ENCODE peak calls at places on chromosomes 6 and 20, in eight cellular contexts. One of them, this sample, is unnamed.

GRCh38 chr6:75481394-75481793 is 12.2 kb downstream of the FILIP1 start:
- DNase-seq in left ventricle myocardium inferior: no peak
- DNase-seq in glutamatergic neuron: no peak
- DNase-seq in HCT116: no peak
- DNase-seq in thoracic aorta: no peak
- DNase-seq in stomach: no peak
- DNase-seq in ascending aorta: no peak
- DNase-seq in bronchial epithelial cell: no peak
- DNase-seq in this sample: no peak

GRCh38 chr6:119966484-119966883 is 616.9 kb upstream of the MAN1A1 start:
- DNase-seq in glutamatergic neuron: no peak
- DNase-seq in HCT116: no peak
- DNase-seq in ascending aorta: no peak
- DNase-seq in thoracic aorta: no peak
- DNase-seq in stomach: no peak
- DNase-seq in left ventricle myocardium inferior: no peak
- DNase-seq in bronchial epithelial cell: no peak
- DNase-seq in this sample: peak; percentile 11

GRCh38 chr6:116975600-116975999 is 98.6 kb downstream of the RFX6 start:
- DNase-seq in HCT116: no peak
- DNase-seq in stomach: no peak
- DNase-seq in bronchial epithelial cell: peak; percentile 57
- DNase-seq in thoracic aorta: no peak
- DNase-seq in glutamatergic neuron: no peak
- DNase-seq in left ventricle myocardium inferior: no peak
- DNase-seq in ascending aorta: no peak
- DNase-seq in this sample: peak; percentile 48

GRCh38 chr6:116376149-116376548 is 5.4 kb downstream of the DSE start:
- DNase-seq in stomach: no peak
- DNase-seq in ascending aorta: no peak
- DNase-seq in left ventricle myocardium inferior: no peak
- DNase-seq in HCT116: no peak
- DNase-seq in thoracic aorta: no peak
- DNase-seq in bronchial epithelial cell: peak; percentile 90
- DNase-seq in glutamatergic neuron: no peak
- DNase-seq in this sample: peak; percentile 72

GRCh38 chr6:128327890-128328289 is 192.5 kb downstream of the PTPRK start:
- DNase-seq in stomach: no peak
- DNase-seq in left ventricle myocardium inferior: no peak
- DNase-seq in glutamatergic neuron: no peak
- DNase-seq in ascending aorta: no peak
- DNase-seq in bronchial epithelial cell: peak; percentile 21
- DNase-seq in HCT116: peak; percentile 3
- DNase-seq in thoracic aorta: no peak
- DNase-seq in this sample: peak; percentile 38

GRCh38 chr6:28371280-28371679 is 21.5 kb downstream of the ZKSCAN3 start:
- DNase-seq in glutamatergic neuron: no peak
- DNase-seq in stomach: no peak
- DNase-seq in thoracic aorta: no peak
- DNase-seq in bronchial epithelial cell: no peak
- DNase-seq in left ventricle myocardium inferior: no peak
- DNase-seq in HCT116: no peak
- DNase-seq in ascending aorta: no peak
- DNase-seq in this sample: no peak

GRCh38 chr20:59525500-59526241 is 78.7 kb upstream of the PHACTR3 start:
- DNase-seq in thoracic aorta: no peak
- DNase-seq in bronchial epithelial cell: no peak
- DNase-seq in glutamatergic neuron: peak; percentile 88
- DNase-seq in ascending aorta: no peak
- DNase-seq in HCT116: peak; percentile 29
- DNase-seq in left ventricle myocardium inferior: peak; percentile 62
- DNase-seq in stomach: peak; percentile 58
- DNase-seq in this sample: peak; percentile 57

GRCh38 chr6:130945401-130945919 is 117.6 kb downstream of the EPB41L2 start:
- DNase-seq in ascending aorta: no peak
- DNase-seq in HCT116: no peak
- DNase-seq in glutamatergic neuron: no peak
- DNase-seq in bronchial epithelial cell: peak; percentile 13
- DNase-seq in left ventricle myocardium inferior: no peak
- DNase-seq in stomach: no peak
- DNase-seq in thoracic aorta: no peak
- DNase-seq in this sample: no peak

GRCh38 chr20:24662756-24663399 is 193.4 kb downstream of the SYNDIG1 start:
- DNase-seq in bronchial epithelial cell: no peak
- DNase-seq in HCT116: no peak
- DNase-seq in ascending aorta: no peak
- DNase-seq in thoracic aorta: no peak
- DNase-seq in left ventricle myocardium inferior: no peak
- DNase-seq in glutamatergic neuron: no peak
- DNase-seq in stomach: no peak
- DNase-seq in this sample: no peak

GRCh38 chr20:59019217-59019616 is at the start of gene TUBB1:
- DNase-seq in left ventricle myocardium inferior: no peak
- DNase-seq in stomach: no peak
- DNase-seq in thoracic aorta: no peak
- DNase-seq in ascending aorta: no peak
- DNase-seq in glutamatergic neuron: peak; percentile 8
- DNase-seq in HCT116: no peak
- DNase-seq in bronchial epithelial cell: no peak
- DNase-seq in this sample: no peak

GRCh38 chr6:43180058-43180457 is 1.9 kb upstream of the CUL9 start:
- DNase-seq in HCT116: no peak
- DNase-seq in left ventricle myocardium inferior: no peak
- DNase-seq in ascending aorta: no peak
- DNase-seq in glutamatergic neuron: no peak
- DNase-seq in stomach: no peak
- DNase-seq in bronchial epithelial cell: no peak
- DNase-seq in thoracic aorta: no peak
- DNase-seq in this sample: no peak

GRCh38 chr6:112443666-112444065 is 96.5 kb downstream of the RFPL4B start:
- DNase-seq in ascending aorta: no peak
- DNase-seq in left ventricle myocardium inferior: peak; percentile 76
- DNase-seq in HCT116: no peak
- DNase-seq in bronchial epithelial cell: no peak
- DNase-seq in thoracic aorta: no peak
- DNase-seq in stomach: peak; percentile 25
- DNase-seq in glutamatergic neuron: no peak
- DNase-seq in this sample: peak; percentile 68

GRCh38 chr6:121748376-121748775 is 312.9 kb downstream of the GJA1 start:
- DNase-seq in ascending aorta: no peak
- DNase-seq in bronchial epithelial cell: peak; percentile 77
- DNase-seq in glutamatergic neuron: no peak
- DNase-seq in thoracic aorta: no peak
- DNase-seq in HCT116: no peak
- DNase-seq in left ventricle myocardium inferior: no peak
- DNase-seq in stomach: no peak
- DNase-seq in this sample: peak; percentile 27

GRCh38 chr6:72286911-72287311 is 335.0 kb upstream of the KCNQ5 start:
- DNase-seq in ascending aorta: no peak
- DNase-seq in stomach: no peak
- DNase-seq in thoracic aorta: no peak
- DNase-seq in HCT116: no peak
- DNase-seq in bronchial epithelial cell: peak; percentile 59
- DNase-seq in left ventricle myocardium inferior: no peak
- DNase-seq in glutamatergic neuron: no peak
- DNase-seq in this sample: no peak

GRCh38 chr6:45436544-45437440 is 59.1 kb upstream of the SUPT3H start:
- DNase-seq in thoracic aorta: no peak
- DNase-seq in left ventricle myocardium inferior: no peak
- DNase-seq in stomach: no peak
- DNase-seq in glutamatergic neuron: no peak
- DNase-seq in bronchial epithelial cell: peak; percentile 92
- DNase-seq in HCT116: no peak
- DNase-seq in ascending aorta: no peak
- DNase-seq in this sample: peak; percentile 78

GRCh38 chr6:166582258-166582657 is 4.2 kb downstream of the RAMACL start:
- DNase-seq in glutamatergic neuron: no peak
- DNase-seq in thoracic aorta: no peak
- DNase-seq in left ventricle myocardium inferior: no peak
- DNase-seq in bronchial epithelial cell: no peak
- DNase-seq in ascending aorta: no peak
- DNase-seq in stomach: no peak
- DNase-seq in HCT116: no peak
- DNase-seq in this sample: no peak

GRCh38 chr6:99458319-99458718 is 33.2 kb upstream of the PNISR start:
- DNase-seq in left ventricle myocardium inferior: no peak
- DNase-seq in bronchial epithelial cell: peak; percentile 42
- DNase-seq in stomach: no peak
- DNase-seq in ascending aorta: no peak
- DNase-seq in HCT116: peak; percentile 45
- DNase-seq in thoracic aorta: no peak
- DNase-seq in glutamatergic neuron: no peak
- DNase-seq in this sample: peak; percentile 38

GRCh38 chr20:2385026-2385425 is 4.3 kb downstream of the TGM6 start:
- DNase-seq in ascending aorta: no peak
- DNase-seq in left ventricle myocardium inferior: no peak
- DNase-seq in thoracic aorta: no peak
- DNase-seq in bronchial epithelial cell: no peak
- DNase-seq in stomach: no peak
- DNase-seq in HCT116: no peak
- DNase-seq in glutamatergic neuron: no peak
- DNase-seq in this sample: no peak

GRCh38 chr6:135624402-135625297 is 127.1 kb upstream of the AHI1 start:
- DNase-seq in ascending aorta: no peak
- DNase-seq in glutamatergic neuron: no peak
- DNase-seq in left ventricle myocardium inferior: no peak
- DNase-seq in thoracic aorta: no peak
- DNase-seq in stomach: no peak
- DNase-seq in bronchial epithelial cell: no peak
- DNase-seq in HCT116: no peak
- DNase-seq in this sample: no peak

GRCh38 chr6:133242761-133243590 is 1.8 kb downstream of the EYA4 start:
- DNase-seq in ascending aorta: no peak
- DNase-seq in bronchial epithelial cell: peak; percentile 44
- DNase-seq in stomach: no peak
- DNase-seq in thoracic aorta: no peak
- DNase-seq in HCT116: no peak
- DNase-seq in glutamatergic neuron: peak; percentile 25
- DNase-seq in left ventricle myocardium inferior: peak; percentile 18
- DNase-seq in this sample: no peak

DNA sequence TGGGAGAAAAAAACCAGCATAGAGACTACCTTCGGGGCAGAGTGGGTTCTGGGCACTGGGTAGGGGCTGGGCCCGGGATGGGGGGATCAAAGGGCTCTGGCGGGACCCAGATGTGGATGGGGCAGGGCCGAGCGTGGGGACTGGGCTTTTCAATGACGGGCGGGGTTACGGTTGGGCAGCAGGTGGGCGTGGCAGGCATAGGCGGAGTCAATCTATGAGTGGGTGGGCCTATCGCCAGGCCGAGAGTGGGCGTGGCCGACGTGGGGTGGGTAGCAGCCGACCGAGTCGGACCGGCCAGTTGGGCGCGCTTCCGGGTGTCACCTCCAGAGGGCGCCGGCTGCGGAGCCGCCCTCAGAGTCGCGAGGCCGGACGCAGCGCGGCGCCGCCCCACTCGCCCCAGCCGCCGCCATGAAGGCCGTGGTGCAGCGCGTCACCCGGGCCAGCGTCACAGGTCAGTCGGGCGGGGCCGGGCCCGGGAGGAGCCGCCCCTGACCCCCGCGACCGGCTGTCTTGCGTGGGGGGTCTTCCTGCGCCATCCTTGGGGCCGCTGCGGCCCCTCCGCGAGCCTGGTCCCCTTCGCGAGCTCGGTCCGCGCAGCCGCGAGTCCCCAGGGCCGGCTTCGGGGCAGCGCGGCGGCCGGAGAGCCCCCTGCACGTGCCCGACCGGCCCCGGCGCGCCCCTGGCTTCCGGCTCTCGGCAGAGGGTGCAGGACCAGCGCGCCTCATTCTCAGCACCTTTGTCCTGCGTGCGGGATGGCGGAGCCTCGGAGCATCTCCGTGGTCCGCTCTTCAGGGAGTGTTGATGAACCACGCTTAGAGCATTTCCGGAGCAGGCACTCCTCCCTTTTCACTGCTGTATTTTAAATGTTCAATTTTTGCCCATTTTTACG is at the start of gene DTD1:
- DNase-seq in stomach: peak; percentile 96
- DNase-seq in glutamatergic neuron: peak; percentile 99
- DNase-seq in left ventricle myocardium inferior: peak; percentile 95
- DNase-seq in HCT116: peak; percentile 83
- DNase-seq in ascending aorta: peak; percentile 67
- DNase-seq in thoracic aorta: peak; percentile 90
- DNase-seq in bronchial epithelial cell: peak; percentile 68
- DNase-seq in this sample: peak; percentile 89
- TF ChIP-seq CTCF in stomach: peak; percentile 74
- TF ChIP-seq CTCF in glutamatergic neuron: peak; percentile 92
- TF ChIP-seq CTCF in left ventricle myocardium inferior: peak; percentile 84
- TF ChIP-seq CTCF in HCT116: peak; percentile 51
- TF ChIP-seq CTCF in ascending aorta: peak; percentile 67
- TF ChIP-seq CTCF in thoracic aorta: peak; percentile 75
- TF ChIP-seq CTCF in bronchial epithelial cell: peak; percentile 69
- TF ChIP-seq CTCF in this sample: peak; percentile 73

GRCh38 chr20:621115-621756 is 11.1 kb upstream of the TCF15 start:
- DNase-seq in stomach: no peak
- DNase-seq in left ventricle myocardium inferior: no peak
- DNase-seq in glutamatergic neuron: no peak
- DNase-seq in HCT116: no peak
- DNase-seq in thoracic aorta: no peak
- DNase-seq in bronchial epithelial cell: peak; percentile 10
- DNase-seq in ascending aorta: no peak
- DNase-seq in this sample: no peak
- TF ChIP-seq CTCF in stomach: no peak
- TF ChIP-seq CTCF in left ventricle myocardium inferior: no peak
- TF ChIP-seq CTCF in glutamatergic neuron: no peak
- TF ChIP-seq CTCF in HCT116: no peak
- TF ChIP-seq CTCF in thoracic aorta: no peak
- TF ChIP-seq CTCF in bronchial epithelial cell: no peak
- TF ChIP-seq CTCF in ascending aorta: no peak
- TF ChIP-seq CTCF in this sample: no peak

GRCh38 chr20:37095609-37096414 is at the start of gene RBL1:
- DNase-seq in left ventricle myocardium inferior: peak; percentile 82
- DNase-seq in thoracic aorta: peak; percentile 25
- DNase-seq in stomach: peak; percentile 80
- DNase-seq in HCT116: peak; percentile 85
- DNase-seq in bronchial epithelial cell: peak; percentile 52
- DNase-seq in ascending aorta: peak; percentile 16
- DNase-seq in glutamatergic neuron: peak; percentile 81
- DNase-seq in this sample: peak; percentile 83
- TF ChIP-seq CTCF in left ventricle myocardium inferior: peak; percentile 56
- TF ChIP-seq CTCF in thoracic aorta: no peak
- TF ChIP-seq CTCF in stomach: peak; percentile 46
- TF ChIP-seq CTCF in HCT116: no peak
- TF ChIP-seq CTCF in bronchial epithelial cell: peak; percentile 48
- TF ChIP-seq CTCF in ascending aorta: peak; percentile 48
- TF ChIP-seq CTCF in glutamatergic neuron: no peak
- TF ChIP-seq CTCF in this sample: no peak

GRCh38 chr6:109187399-109188114 is 92.2 kb downstream of the CEP57L1 start:
- DNase-seq in HCT116: peak; percentile 56
- DNase-seq in thoracic aorta: no peak
- DNase-seq in bronchial epithelial cell: peak; percentile 48
- DNase-seq in glutamatergic neuron: peak; percentile 60
- DNase-seq in stomach: peak; percentile 69
- DNase-seq in ascending aorta: no peak
- DNase-seq in left ventricle myocardium inferior: peak; percentile 20
- DNase-seq in this sample: peak; percentile 68
- TF ChIP-seq CTCF in HCT116: peak; percentile 97
- TF ChIP-seq CTCF in thoracic aorta: peak; percentile 92
- TF ChIP-seq CTCF in bronchial epithelial cell: peak; percentile 82
- TF ChIP-seq CTCF in glutamatergic neuron: peak; percentile 71
- TF ChIP-seq CTCF in stomach: peak; percentile 88
- TF ChIP-seq CTCF in ascending aorta: peak; percentile 96
- TF ChIP-seq CTCF in left ventricle myocardium inferior: peak; percentile 95
- TF ChIP-seq CTCF in this sample: peak; percentile 92

GRCh38 chr20:56630086-56630493 is 984 bp downstream of the TFAP2C start:
- DNase-seq in thoracic aorta: no peak
- DNase-seq in HCT116: peak; percentile 54
- DNase-seq in glutamatergic neuron: peak; percentile 88
- DNase-seq in bronchial epithelial cell: peak; percentile 83
- DNase-seq in ascending aorta: no peak
- DNase-seq in stomach: peak; percentile 43
- DNase-seq in left ventricle myocardium inferior: no peak
- DNase-seq in this sample: peak; percentile 88
- TF ChIP-seq CTCF in thoracic aorta: no peak
- TF ChIP-seq CTCF in HCT116: peak; percentile 75
- TF ChIP-seq CTCF in glutamatergic neuron: peak; percentile 97
- TF ChIP-seq CTCF in bronchial epithelial cell: peak; percentile 85
- TF ChIP-seq CTCF in ascending aorta: peak; percentile 14
- TF ChIP-seq CTCF in stomach: peak; percentile 14
- TF ChIP-seq CTCF in left ventricle myocardium inferior: peak; percentile 43
- TF ChIP-seq CTCF in this sample: peak; percentile 93